ENCODE peak calls at places on chromosomes 4 and X, in seven cellular contexts. One of them, this sample, is unnamed.

GRCh38 chr4:153024466-153024865 is 88.3 kb downstream of the FHDC1 start:
- DNase-seq in GM03348: no peak
- DNase-seq in adipocyte: no peak
- DNase-seq in NCI-H2107: no peak
- DNase-seq in H9: no peak
- DNase-seq in LoVo: no peak
- DNase-seq in activated T-cell treated with anti-CD3 and anti-CD28 coated beads, Interleukin-2, amount 50 U/mL, for 4 hours: no peak
- DNase-seq in this sample: no peak

GRCh38 chr4:154184238-154184637 is 307.4 kb downstream of the DCHS2 start:
- DNase-seq in GM03348: no peak
- DNase-seq in adipocyte: no peak
- DNase-seq in NCI-H2107: no peak
- DNase-seq in H9: peak
- DNase-seq in LoVo: no peak
- DNase-seq in activated T-cell treated with anti-CD3 and anti-CD28 coated beads, Interleukin-2, amount 50 U/mL, for 4 hours: no peak
- DNase-seq in this sample: no peak

GRCh38 chr4:55386073-55386472 is 9.7 kb upstream of the TMEM165 start:
- DNase-seq in GM03348: peak
- DNase-seq in adipocyte: no peak
- DNase-seq in NCI-H2107: no peak
- DNase-seq in H9: peak
- DNase-seq in LoVo: no peak
- DNase-seq in activated T-cell treated with anti-CD3 and anti-CD28 coated beads, Interleukin-2, amount 50 U/mL, for 4 hours: no peak
- DNase-seq in this sample: no peak

GRCh38 chr4:73142995-73143547 is 73.6 kb upstream of the COX18 start:
- DNase-seq in GM03348: peak
- DNase-seq in adipocyte: peak
- DNase-seq in NCI-H2107: no peak
- DNase-seq in H9: no peak
- DNase-seq in LoVo: no peak
- DNase-seq in activated T-cell treated with anti-CD3 and anti-CD28 coated beads, Interleukin-2, amount 50 U/mL, for 4 hours: no peak
- DNase-seq in this sample: no peak

GRCh38 chr4:186790630-186791029 is 67.0 kb upstream of the FAT1 start:
- DNase-seq in GM03348: no peak
- DNase-seq in adipocyte: no peak
- DNase-seq in NCI-H2107: no peak
- DNase-seq in H9: no peak
- DNase-seq in LoVo: no peak
- DNase-seq in activated T-cell treated with anti-CD3 and anti-CD28 coated beads, Interleukin-2, amount 50 U/mL, for 4 hours: no peak
- DNase-seq in this sample: no peak

GRCh38 chrX:11329016-11329415 is 35.8 kb downstream of the AMELX start:
- DNase-seq in GM03348: no peak
- DNase-seq in adipocyte: peak
- DNase-seq in NCI-H2107: no peak
- DNase-seq in H9: no peak
- DNase-seq in LoVo: no peak
- DNase-seq in activated T-cell treated with anti-CD3 and anti-CD28 coated beads, Interleukin-2, amount 50 U/mL, for 4 hours: no peak
- DNase-seq in this sample: no peak

GRCh38 chr4:144410230-144410783 is 235.6 kb upstream of the HHIP start:
- DNase-seq in GM03348: no peak
- DNase-seq in adipocyte: no peak
- DNase-seq in NCI-H2107: no peak
- DNase-seq in H9: no peak
- DNase-seq in LoVo: no peak
- DNase-seq in activated T-cell treated with anti-CD3 and anti-CD28 coated beads, Interleukin-2, amount 50 U/mL, for 4 hours: no peak
- DNase-seq in this sample: no peak

GRCh38 chr4:112284166-112284565 is 1.5 kb downstream of the TIFA start:
- DNase-seq in GM03348: peak
- DNase-seq in adipocyte: peak
- DNase-seq in NCI-H2107: no peak
- DNase-seq in H9: no peak
- DNase-seq in LoVo: no peak
- DNase-seq in activated T-cell treated with anti-CD3 and anti-CD28 coated beads, Interleukin-2, amount 50 U/mL, for 4 hours: no peak
- DNase-seq in this sample: no peak

GRCh38 chr4:21656832-21657231 is 291.7 kb downstream of the KCNIP4 start:
- DNase-seq in GM03348: peak
- DNase-seq in adipocyte: peak
- DNase-seq in NCI-H2107: no peak
- DNase-seq in H9: no peak
- DNase-seq in LoVo: no peak
- DNase-seq in activated T-cell treated with anti-CD3 and anti-CD28 coated beads, Interleukin-2, amount 50 U/mL, for 4 hours: no peak
- DNase-seq in this sample: no peak

GRCh38 chrX:36414056-36414455 is 494.5 kb downstream of the CFAP47 start:
- DNase-seq in GM03348: no peak
- DNase-seq in adipocyte: no peak
- DNase-seq in NCI-H2107: no peak
- DNase-seq in H9: no peak
- DNase-seq in LoVo: no peak
- DNase-seq in activated T-cell treated with anti-CD3 and anti-CD28 coated beads, Interleukin-2, amount 50 U/mL, for 4 hours: no peak
- DNase-seq in this sample: no peak

GRCh38 chrX:107025538-107025937 is 25.5 kb upstream of the MORC4 start:
- DNase-seq in GM03348: peak
- DNase-seq in adipocyte: peak
- DNase-seq in NCI-H2107: no peak
- DNase-seq in H9: no peak
- DNase-seq in LoVo: peak
- DNase-seq in activated T-cell treated with anti-CD3 and anti-CD28 coated beads, Interleukin-2, amount 50 U/mL, for 4 hours: no peak
- DNase-seq in this sample: no peak

GRCh38 chr4:93337196-93337595 is 491.4 kb upstream of the ATOH1 start:
- DNase-seq in GM03348: no peak
- DNase-seq in adipocyte: no peak
- DNase-seq in NCI-H2107: no peak
- DNase-seq in H9: no peak
- DNase-seq in LoVo: no peak
- DNase-seq in activated T-cell treated with anti-CD3 and anti-CD28 coated beads, Interleukin-2, amount 50 U/mL, for 4 hours: no peak
- DNase-seq in this sample: no peak

GRCh38 chr4:150033109-150033508 is 45.1 kb upstream of the DCLK2 start:
- DNase-seq in GM03348: no peak
- DNase-seq in adipocyte: no peak
- DNase-seq in NCI-H2107: no peak
- DNase-seq in H9: no peak
- DNase-seq in LoVo: no peak
- DNase-seq in activated T-cell treated with anti-CD3 and anti-CD28 coated beads, Interleukin-2, amount 50 U/mL, for 4 hours: no peak
- DNase-seq in this sample: no peak

GRCh38 chr4:79661196-79661595 is 253.2 kb upstream of the GK2 start:
- DNase-seq in GM03348: no peak
- DNase-seq in adipocyte: no peak
- DNase-seq in NCI-H2107: no peak
- DNase-seq in H9: no peak
- DNase-seq in LoVo: no peak
- DNase-seq in activated T-cell treated with anti-CD3 and anti-CD28 coated beads, Interleukin-2, amount 50 U/mL, for 4 hours: no peak
- DNase-seq in this sample: no peak